ENCODE peak calls at places on chromosomes 1 and 21, in six cellular contexts. J is LHCN-M2; M is stimulated activated CD4-positive, alpha-beta T cell treated with anti-CD3 and anti-CD28 coated beads, TNF-alpha, amount 100 ng/mL, for 4 hours; T is mesenchymal stem cell; O is epithelial cell of prostate; Q is AG08396. I is an unnamed sample.

GRCh38 chr1:198178615-198179014 is 21.8 kb downstream of the NEK7 start:
- DNase-seq in M (no peak), T (no peak), J (no peak), Q (no peak), O (no peak), I (no peak)

GRCh38 chr1:31679091-31679490 is 24.7 kb downstream of the COL16A1 start:
- DNase-seq in Q (no peak), J (no peak), M (no peak), T (no peak), O (no peak), I (no peak)

GRCh38 chr1:5995871-5996630 is 3.8 kb upstream of the NPHP4 start:
- DNase-seq in O (no peak), J (no peak), M (no peak), T (no peak), Q (no peak), I (no peak)

GRCh38 chr1:22275626-22276395 is 132.9 kb upstream of the WNT4 start:
- DNase-seq in J (peak; percentile 24), M (no peak), T (peak; percentile 64), O (peak; percentile 16), Q (peak; percentile 87), I (peak; percentile 23)

GRCh38 chr1:44677201-44677520 is 2.6 kb downstream of the ARMH1 start:
- DNase-seq in O (no peak), M (no peak), J (peak; percentile 79), Q (peak; percentile 43), T (peak; percentile 69), I (no peak)

GRCh38 chr1:1980467-1981141 is 23.0 kb downstream of the CFAP74 start:
- DNase-seq in M (no peak), J (no peak), T (no peak), Q (no peak), O (no peak), I (no peak)

GRCh38 chr1:24992761-24993211 is 62.7 kb upstream of the RUNX3 start:
- DNase-seq in M (no peak), J (no peak), T (no peak), O (no peak), Q (no peak), I (no peak)

GRCh38 chr1:6956488-6957159 is 171.4 kb downstream of the CAMTA1 start:
- DNase-seq in J (peak; percentile 38), O (peak; percentile 52), T (no peak), Q (no peak), M (no peak), I (no peak)

GRCh38 chr21:39869141-39869818 is 2.0 kb downstream of the PCP4 start:
- DNase-seq in M (no peak), J (no peak), T (no peak), O (no peak), Q (no peak), I (no peak)

GRCh38 chr1:3166206-3166918 is 97.4 kb downstream of the PRDM16 start:
- DNase-seq in O (no peak), Q (no peak), M (no peak), T (no peak), J (no peak), I (no peak)

GRCh38 chr1:151948506-151948905 is 39.2 kb upstream of the THEM4 start:
- DNase-seq in J (no peak), O (no peak), Q (no peak), M (no peak), T (no peak), I (no peak)

GRCh38 chr1:180482425-180483275 is 19.7 kb downstream of the ACBD6 start:
- DNase-seq in Q (peak; percentile 21), O (no peak), J (peak; percentile 60), M (no peak), T (peak; percentile 69), I (peak; percentile 25)

GRCh38 chr1:92989936-92990582 is 28.8 kb upstream of the DIPK1A start:
- DNase-seq in O (no peak), J (peak; percentile 47), T (no peak), Q (no peak), M (no peak), I (no peak)

GRCh38 chr1:223479718-223480425 is 86.7 kb downstream of the CCDC185 start:
- DNase-seq in Q (no peak), T (no peak), O (no peak), J (no peak), M (no peak), I (no peak)

GRCh38 chr1:115768549-115768948 is at the start of gene CASQ2:
- DNase-seq in T (no peak), M (no peak), Q (no peak), J (no peak), O (no peak), I (no peak)